ENCODE peak calls at places on chromosomes 7 and 10, in eight cellular contexts. H is kidney, A is AG10803, F is AG09319, X is A549, W is astrocyte of the spinal cord, D is OCI-LY7, Z is tibial artery. M is an unnamed sample.

GRCh38 chr10:75294031-75294437 is 58.3 kb upstream of the COMTD1 start:
- DNase-seq in H (no peak), A (no peak), F (no peak), X (no peak), W (peak), D (no peak), Z (no peak), M (no peak)

GRCh38 chr7:36109013-36109627 is 43.9 kb upstream of the EEPD1 start:
- DNase-seq in H (no peak), A (no peak), F (no peak), X (no peak), W (no peak), D (no peak), Z (no peak), M (no peak)

GRCh38 chr7:155951554-155952158 is 139.4 kb upstream of the SHH start:
- DNase-seq in H (peak), A (no peak), F (no peak), X (peak), W (peak), D (no peak), Z (no peak), M (peak)

GRCh38 chr7:69717221-69717620 is 118.9 kb downstream of the AUTS2 start:
- DNase-seq in H (no peak), A (no peak), F (no peak), X (no peak), W (no peak), D (no peak), Z (no peak), M (no peak)

GRCh38 chr7:25894002-25894901 is 257.7 kb upstream of the NFE2L3 start:
- DNase-seq in H (no peak), A (peak), F (no peak), X (no peak), W (no peak), D (peak), Z (no peak), M (peak)

GRCh38 chr10:63123963-63124362 is 9.2 kb upstream of the NRBF2 start:
- DNase-seq in H (no peak), A (peak), F (no peak), X (no peak), W (peak), D (no peak), Z (no peak), M (no peak)

GRCh38 chr7:127629268-127629854 is 11.4 kb upstream of the PAX4 start:
- DNase-seq in H (no peak), A (no peak), F (no peak), X (peak), W (no peak), D (peak), Z (no peak), M (peak)

GRCh38 chr10:88386204-88386877 is 196.8 kb downstream of the RNLS start:
- DNase-seq in H (no peak), A (no peak), F (no peak), X (peak), W (peak), D (no peak), Z (no peak), M (peak)

GRCh38 chr7:102897211-102897621 is 15.6 kb upstream of the LRRC17 start:
- DNase-seq in H (no peak), A (no peak), F (no peak), X (no peak), W (no peak), D (no peak), Z (no peak), M (no peak)

GRCh38 chr7:494261-494687 is 25.4 kb downstream of the PDGFA start:
- DNase-seq in H (peak), A (no peak), F (no peak), X (peak), W (no peak), D (no peak), Z (no peak), M (no peak)

GRCh38 chr7:19119901-19120486 is 2.6 kb upstream of the TWIST1 start:
- DNase-seq in H (no peak), A (no peak), F (no peak), X (no peak), W (no peak), D (no peak), Z (no peak), M (no peak)

GRCh38 chr10:10798543-10799192 is 219.0 kb upstream of the CELF2 start:
- DNase-seq in H (no peak), A (no peak), F (no peak), X (no peak), W (no peak), D (no peak), Z (peak), M (no peak)

GRCh38 chr7:55526770-55527169 is 45.5 kb downstream of the VOPP1 start:
- DNase-seq in H (no peak), A (no peak), F (no peak), X (no peak), W (no peak), D (peak), Z (no peak), M (no peak)

GRCh38 chr7:123979876-123980275 is 53.0 kb downstream of the TMEM229A start:
- DNase-seq in H (no peak), A (no peak), F (no peak), X (no peak), W (peak), D (no peak), Z (no peak), M (peak)

GRCh38 chr7:73521636-73522080 is 435 bp downstream of the BAZ1B start:
- DNase-seq in H (no peak), A (peak), F (no peak), X (peak), W (peak), D (peak), Z (peak), M (peak)

GRCh38 chr10:10193848-10194247 is 823.8 kb upstream of the CELF2 start:
- DNase-seq in H (no peak), A (no peak), F (no peak), X (no peak), W (no peak), D (no peak), Z (no peak), M (no peak)

GRCh38 chr10:12730809-12731519 is 270.5 kb downstream of the CCDC3 start:
- DNase-seq in H (no peak), A (peak), F (peak), X (no peak), W (no peak), D (no peak), Z (peak), M (no peak)

GRCh38 chr7:98616381-98617050 is 569 bp upstream of the NPTX2 start:
- DNase-seq in H (no peak), A (no peak), F (no peak), X (no peak), W (no peak), D (no peak), Z (no peak), M (no peak)

GRCh38 chr7:132263151-132263550 is 313.1 kb downstream of the PLXNA4 start:
- DNase-seq in H (no peak), A (no peak), F (no peak), X (no peak), W (no peak), D (no peak), Z (no peak), M (no peak)

GRCh38 chr7:20220824-20221547 is 3.8 kb upstream of the MACC1 start:
- DNase-seq in H (no peak), A (peak), F (peak), X (no peak), W (peak), D (no peak), Z (no peak), M (no peak)

GRCh38 chr7:27094304-27095049 is 1.3 kb downstream of the HOXA1 start:
- DNase-seq in H (no peak), A (no peak), F (no peak), X (no peak), W (no peak), D (no peak), Z (no peak), M (no peak)

GRCh38 chr7:50153141-50153540 is 60.1 kb upstream of the ZPBP start:
- DNase-seq in H (no peak), A (no peak), F (no peak), X (no peak), W (no peak), D (peak), Z (no peak), M (no peak)

GRCh38 chr10:96851281-96851680 is 19.2 kb downstream of the LCOR start:
- DNase-seq in H (no peak), A (no peak), F (no peak), X (no peak), W (no peak), D (no peak), Z (no peak), M (no peak)

GRCh38 chr7:140726304-140726703 is 29.8 kb downstream of the NDUFB2 start:
- DNase-seq in H (no peak), A (peak), F (no peak), X (peak), W (peak), D (peak), Z (no peak), M (no peak)

GRCh38 chr7:28181921-28182517 is 1.4 kb upstream of the JAZF1 start:
- DNase-seq in H (peak), A (no peak), F (no peak), X (no peak), W (no peak), D (no peak), Z (no peak), M (no peak)

GRCh38 chr7:51344406-51344805 is 27.8 kb upstream of the COBL start:
- DNase-seq in H (no peak), A (no peak), F (no peak), X (no peak), W (no peak), D (no peak), Z (no peak), M (peak)

GRCh38 chr10:69479737-69480412 is 28.6 kb downstream of the TSPAN15 start:
- DNase-seq in H (peak), A (peak), F (no peak), X (no peak), W (no peak), D (no peak), Z (peak), M (no peak)

GRCh38 chr10:45657033-45657926 is 15.3 kb downstream of the ZFAND4 start:
- DNase-seq in H (no peak), A (no peak), F (no peak), X (no peak), W (no peak), D (no peak), Z (no peak), M (no peak)

GRCh38 chr10:133249975-133250754 is 12.5 kb downstream of the VENTX start:
- DNase-seq in H (no peak), A (no peak), F (no peak), X (no peak), W (no peak), D (no peak), Z (no peak), M (no peak)

GRCh38 chr10:49577182-49577925 is 32.8 kb upstream of the SLC18A3 start:
- DNase-seq in H (no peak), A (no peak), F (no peak), X (no peak), W (no peak), D (no peak), Z (no peak), M (no peak)

GRCh38 chr10:88728107-88728763 is 22.2 kb downstream of the LIPK start:
- DNase-seq in H (peak), A (no peak), F (no peak), X (no peak), W (no peak), D (peak), Z (no peak), M (no peak)

GRCh38 chr10:129725890-129726631 is 238.0 kb downstream of the EBF3 start:
- DNase-seq in H (peak), A (no peak), F (no peak), X (no peak), W (no peak), D (no peak), Z (no peak), M (no peak)

GRCh38 chr10:76649723-76650127 is 987.9 kb downstream of the KCNMA1 start:
- DNase-seq in H (no peak), A (peak), F (peak), X (no peak), W (peak), D (no peak), Z (no peak), M (no peak)

GRCh38 chr10:30903397-30904138 is 128.1 kb downstream of the ZNF438 start:
- DNase-seq in H (no peak), A (no peak), F (no peak), X (no peak), W (no peak), D (no peak), Z (no peak), M (no peak)

GRCh38 chr10:17989908-17990767 is 38.4 kb downstream of the SLC39A12 start:
- DNase-seq in H (no peak), A (peak), F (no peak), X (peak), W (peak), D (peak), Z (no peak), M (no peak)

GRCh38 chr7:157688439-157689268 is 351.9 kb downstream of the DNAJB6 start:
- DNase-seq in H (peak), A (no peak), F (no peak), X (no peak), W (no peak), D (no peak), Z (no peak), M (no peak)

GRCh38 chr7:111196655-111197054 is 105.7 kb downstream of the LRRN3 start:
- DNase-seq in H (no peak), A (no peak), F (no peak), X (no peak), W (no peak), D (no peak), Z (no peak), M (no peak)

GRCh38 chr10:49560526-49560925 is 21.6 kb upstream of the ERCC6 start:
- DNase-seq in H (no peak), A (peak), F (no peak), X (no peak), W (no peak), D (no peak), Z (no peak), M (no peak)

GRCh38 chr10:5523796-5524574 is 776 bp upstream of the CALML3 start:
- DNase-seq in H (no peak), A (no peak), F (no peak), X (no peak), W (no peak), D (no peak), Z (no peak), M (no peak)

GRCh38 chr7:134962270-134962669 is 24.0 kb upstream of the AGBL3 start:
- DNase-seq in H (no peak), A (no peak), F (no peak), X (no peak), W (no peak), D (no peak), Z (no peak), M (no peak)
- TF ChIP-seq CTCF in H (no peak), A (peak), F (no peak), X (no peak), W (no peak), D (peak), Z (no peak), M (no peak)

GRCh38 chr10:111277685-111278084 is 200.9 kb downstream of the ADRA2A start:
- DNase-seq in H (no peak), A (no peak), F (no peak), X (no peak), W (no peak), D (no peak), Z (no peak), M (no peak)

DNA sequence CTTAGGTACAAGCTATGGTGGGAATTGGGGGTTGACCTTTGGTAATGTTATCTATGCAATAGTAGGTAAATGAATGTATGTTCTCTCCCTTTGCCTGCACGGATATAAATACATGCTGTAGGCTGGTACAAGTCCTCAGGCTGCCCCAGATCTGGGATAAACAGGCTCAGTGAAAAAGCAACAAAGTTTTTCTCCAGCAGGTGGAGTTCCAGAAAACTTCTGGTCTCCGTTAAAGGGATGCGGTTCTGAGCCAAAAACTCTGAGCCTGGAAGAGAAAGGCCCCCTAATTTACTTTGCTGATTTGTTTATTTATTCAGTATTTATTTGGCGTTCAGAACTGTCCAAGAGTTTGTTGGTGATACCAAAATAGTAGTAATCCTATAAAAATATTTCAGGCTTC is 204.7 kb downstream of the ADRA2A start:
- DNase-seq in H (no peak), A (peak), F (no peak), X (peak), W (no peak), D (no peak), Z (no peak), M (peak)
- TF ChIP-seq CTCF in H (peak), A (peak), F (peak), X (peak), W (no peak), D (peak), Z (no peak), M (no peak)

DNA sequence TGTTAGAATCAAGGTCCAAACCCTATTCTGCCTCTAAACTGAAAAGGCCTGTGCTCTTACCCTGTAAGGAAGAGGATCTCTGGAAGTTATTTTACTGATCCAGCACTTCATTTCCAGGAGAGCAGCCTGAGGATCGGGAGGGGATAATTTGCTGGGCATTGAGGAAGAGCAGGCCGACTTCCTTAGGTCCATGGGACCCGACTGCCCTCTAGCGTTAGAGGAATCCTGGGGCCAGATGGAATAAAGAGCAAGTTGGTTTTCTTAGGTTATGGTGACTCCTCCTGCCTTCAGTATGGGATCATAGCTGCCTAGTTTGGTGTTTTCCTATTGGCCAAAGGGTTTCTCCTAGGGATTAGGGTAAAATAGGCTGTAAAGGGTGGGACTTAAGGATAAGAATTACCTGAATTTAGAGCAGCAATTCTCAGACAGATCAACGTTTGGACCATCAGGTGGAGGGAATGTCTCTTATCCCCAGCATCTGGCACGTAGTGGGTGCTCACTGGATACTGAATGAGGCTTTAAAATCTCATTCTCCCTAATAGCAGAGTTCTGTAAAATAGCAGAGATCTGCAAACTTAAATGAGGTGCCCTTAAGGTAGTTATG is 40.0 kb upstream of the SORBS1 start:
- DNase-seq in H (peak), A (peak), F (peak), X (peak), W (peak), D (peak), Z (peak), M (peak)
- TF ChIP-seq CTCF in H (peak), A (peak), F (peak), X (peak), W (peak), D (peak), Z (peak), M (peak)

GRCh38 chr10:71707240-71707789 is 12.3 kb downstream of the C10orf105 start:
- DNase-seq in H (no peak), A (no peak), F (no peak), X (no peak), W (no peak), D (no peak), Z (no peak), M (no peak)

GRCh38 chr10:71710519-71710918 is 9.1 kb downstream of the C10orf105 start:
- DNase-seq in H (no peak), A (no peak), F (no peak), X (no peak), W (no peak), D (no peak), Z (no peak), M (no peak)

GRCh38 chr10:71708301-71708703 is 11.3 kb downstream of the C10orf105 start:
- DNase-seq in H (no peak), A (no peak), F (no peak), X (peak), W (no peak), D (peak), Z (no peak), M (peak)

GRCh38 chr10:71711052-71711623 is 8.4 kb downstream of the C10orf105 start:
- DNase-seq in H (no peak), A (no peak), F (no peak), X (no peak), W (no peak), D (no peak), Z (no peak), M (no peak)

DNA sequence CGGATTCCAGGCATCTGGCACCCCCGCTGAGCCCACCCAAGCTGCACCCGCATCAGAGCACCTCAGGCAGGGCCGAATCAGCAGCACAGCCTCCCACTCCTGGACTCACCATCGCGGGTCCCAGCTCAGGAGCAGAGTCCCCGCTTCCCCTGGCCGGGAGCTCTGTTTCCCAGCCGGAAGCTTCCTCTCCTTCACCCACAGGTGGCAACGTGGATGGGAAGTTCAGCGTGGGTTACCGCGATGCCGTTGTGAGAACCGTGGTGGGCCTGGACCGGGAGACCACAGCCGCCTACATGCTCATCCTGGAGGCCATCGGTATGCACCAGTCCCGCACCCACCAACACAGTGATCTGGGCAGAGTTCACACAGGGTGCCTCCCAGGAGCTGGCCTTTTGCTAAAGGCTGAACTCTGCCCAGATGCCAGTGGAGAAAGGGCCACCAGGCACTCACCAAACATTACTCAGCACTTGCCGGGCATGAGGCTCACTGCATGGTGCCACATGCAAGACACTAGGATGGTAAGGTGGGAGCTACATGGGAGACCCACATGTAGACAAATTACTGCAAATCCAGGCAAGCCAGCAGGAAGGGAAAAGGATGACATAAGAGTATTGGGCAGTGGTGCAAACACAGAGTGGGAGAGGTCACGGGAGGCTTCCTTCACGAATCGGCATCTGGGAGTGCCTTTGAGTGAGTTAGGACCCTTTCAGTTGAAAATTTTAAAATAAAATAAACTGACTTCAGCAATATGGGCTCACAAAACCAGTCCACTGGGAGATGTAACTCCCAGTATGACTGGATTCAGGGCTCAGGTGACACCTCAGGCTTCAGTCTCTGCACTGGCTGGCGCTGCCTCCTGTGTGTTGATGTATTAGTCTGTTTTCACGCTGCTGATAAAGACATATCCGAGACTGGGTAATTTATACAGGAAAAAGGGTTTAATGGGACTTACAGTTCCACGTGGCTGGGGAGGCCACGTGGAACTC is 10.4 kb downstream of the C10orf105 start:
- DNase-seq in H (no peak), A (no peak), F (no peak), X (no peak), W (no peak), D (no peak), Z (no peak), M (no peak)
- TF ChIP-seq CTCF in H (no peak), A (no peak), F (no peak), X (no peak), W (no peak), D (no peak), Z (no peak), M (no peak)

DNA sequence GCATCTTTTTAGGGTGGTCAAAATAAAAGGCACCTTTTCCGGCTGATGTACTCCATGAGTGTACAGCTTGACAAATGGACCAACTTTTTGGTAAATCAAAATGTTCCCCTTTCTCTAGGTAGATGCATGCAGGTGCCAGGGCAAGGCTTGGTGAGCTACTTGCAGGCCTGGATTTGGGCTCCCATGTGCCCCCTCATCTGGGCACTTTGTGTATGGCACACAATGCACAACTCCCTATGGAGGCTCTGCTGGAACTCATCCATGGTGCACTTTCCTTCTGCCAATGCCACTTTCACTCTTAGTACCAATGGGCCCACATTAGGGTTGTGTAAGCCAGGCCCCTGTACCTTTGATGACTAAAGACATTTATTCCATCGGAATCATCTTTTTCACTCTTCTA is 300.8 kb downstream of the SDHAF3 start:
- DNase-seq in H (no peak), A (no peak), F (no peak), X (no peak), W (no peak), D (peak), Z (no peak), M (no peak)
- TF ChIP-seq CTCF in H (no peak), A (no peak), F (no peak), X (no peak), W (no peak), D (peak), Z (no peak), M (no peak)

M was measured in Calu3.